ENCODE peak calls at places on chromosomes 5 and 9, in five cellular contexts. U is upper lobe of right lung; L is GM23248; P is naive thymus-derived CD4-positive, alpha-beta T cell; Q is cardiac muscle cell. V is an unnamed sample. For H3K27me3, the result is how much of the 10 kb centered on the place peaks cover.

GRCh38 chr9:120846906-120847305 is 4.2 kb upstream of the PSMD5 start:
- DNase-seq in Q (peak), P (no peak), U (no peak), L (no peak), V (no peak)

GRCh38 chr5:112930082-112930344 is 8.0 kb upstream of the REEP5 start:
- DNase-seq in Q (no peak), L (no peak), U (no peak), P (peak), V (no peak)

GRCh38 chr5:151248651-151249050 is 4.3 kb upstream of the GM2A start:
- DNase-seq in Q (no peak), P (no peak), L (no peak), U (no peak), V (no peak)

GRCh38 chr5:79200573-79201183 is 35.3 kb upstream of the JMY start:
- DNase-seq in U (no peak), P (no peak), L (peak), Q (peak), V (no peak)

GRCh38 chr5:109316631-109317030 is 93.1 kb downstream of the PJA2 start:
- DNase-seq in P (no peak), U (no peak), L (peak), Q (no peak), V (no peak)

GRCh38 chr9:93193978-93194377 is 10.0 kb downstream of the WNK2 start:
- DNase-seq in P (no peak), Q (no peak), U (no peak), L (no peak), V (no peak)

GRCh38 chr9:79196606-79197005 is 375.2 kb upstream of the TLE4 start:
- DNase-seq in L (peak), U (no peak), Q (no peak), P (no peak), V (no peak)

GRCh38 chr5:79240561-79240960 is 4.6 kb downstream of the JMY start:
- DNase-seq in Q (no peak), P (no peak), L (no peak), U (no peak), V (no peak)

GRCh38 chr9:84216151-84216550 is 124.4 kb downstream of the SLC28A3 start:
- DNase-seq in L (peak), U (no peak), P (no peak), Q (no peak), V (no peak)

GRCh38 chr9:132348676-132349075 is 6.1 kb downstream of the SETX start:
- DNase-seq in Q (no peak), L (no peak), P (no peak), U (no peak), V (no peak)

DNA sequence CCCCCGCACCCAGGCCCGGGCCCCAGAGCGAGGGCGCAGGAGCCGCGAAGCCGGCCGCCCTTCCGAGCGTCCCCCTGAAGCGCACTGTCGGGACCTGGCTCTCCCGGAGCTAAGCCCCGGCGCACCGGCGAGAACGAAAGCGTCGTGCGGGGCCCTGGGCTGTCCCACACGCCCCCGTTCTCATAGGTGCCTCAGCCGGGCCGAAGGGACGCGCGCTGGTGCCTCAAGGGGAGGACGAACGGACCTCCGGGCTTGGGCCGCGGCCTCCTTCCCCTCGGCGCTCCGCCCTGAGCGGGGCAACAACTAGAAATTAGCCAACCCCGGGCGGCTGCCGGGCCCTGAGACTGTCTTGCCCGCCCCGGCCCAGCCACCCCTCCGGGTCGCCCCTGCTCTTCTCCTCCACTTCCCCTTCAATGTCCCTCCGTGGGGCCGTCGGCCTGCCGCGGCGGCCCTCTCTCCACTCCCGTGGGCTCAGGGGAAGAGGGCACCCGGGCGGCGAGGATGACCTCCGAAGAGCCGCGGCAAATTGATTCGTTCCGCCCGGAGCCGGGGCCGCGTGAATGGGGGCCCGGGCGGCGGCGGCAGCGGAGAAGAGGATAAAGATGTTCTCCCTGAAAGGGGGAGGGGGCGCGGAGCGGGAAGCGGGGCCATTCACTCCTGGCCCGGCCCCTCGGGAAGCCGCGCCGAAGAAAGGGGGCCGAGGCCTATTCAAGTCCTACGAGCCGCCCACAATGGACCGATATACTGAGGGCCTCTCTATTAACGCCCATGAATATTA is 3.5 kb upstream of the PRDM12 start:
- DNase-seq in L (peak), Q (no peak), U (no peak), P (no peak), V (no peak)
- H3K27me3 ChIP-seq in L (half or more), Q (half or more), U (half or more), P (under half), V (half or more)

GRCh38 chr9:136255896-136256890 is 10.6 kb upstream of the QSOX2 start:
- DNase-seq in U (no peak), Q (no peak), L (no peak), P (no peak), V (no peak)
- H3K27me3 ChIP-seq in U (under half), Q (under half), L (under half), P (under half), V (under half)

DNA sequence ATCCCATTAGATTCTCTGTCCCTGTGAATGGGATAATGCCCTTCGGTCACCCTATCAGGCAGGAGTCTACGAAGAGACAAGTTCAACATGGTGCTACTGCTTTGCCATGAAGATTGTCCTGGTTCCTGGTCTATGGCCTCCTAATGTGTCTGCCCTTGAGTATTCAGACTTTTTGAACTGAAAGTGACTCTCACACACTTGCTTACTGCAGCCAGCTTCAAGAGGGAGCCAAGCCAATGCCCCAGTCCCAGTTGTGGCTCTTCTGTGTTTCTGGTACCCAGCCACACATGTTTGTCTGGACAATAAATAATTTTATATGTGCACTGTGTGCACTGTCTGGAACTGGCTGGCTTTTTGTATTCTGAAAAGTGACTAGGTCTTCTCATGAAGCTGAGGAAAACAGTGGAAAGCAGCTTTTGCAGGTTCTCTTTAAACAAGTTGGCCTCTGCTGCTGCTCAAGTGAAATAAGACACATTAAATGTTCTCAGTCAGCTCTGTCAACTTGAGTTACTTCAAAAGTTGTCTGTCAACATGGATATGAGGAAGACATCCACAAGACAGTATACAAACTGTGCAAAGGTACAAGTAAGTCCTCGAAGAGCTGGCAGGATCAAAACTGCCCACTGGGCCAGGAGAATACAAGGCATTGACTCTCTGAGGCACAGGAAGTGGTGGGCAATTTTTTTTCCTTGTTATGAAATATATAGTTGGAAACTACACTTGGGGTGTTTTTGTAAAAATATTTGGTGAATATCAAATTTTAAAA is 60.0 kb downstream of the ZNF608 start:
- DNase-seq in Q (no peak), L (no peak), P (no peak), U (no peak), V (no peak)
- H3K27me3 ChIP-seq in Q (under half), L (under half), P (under half), U (under half), V (under half)

DNA sequence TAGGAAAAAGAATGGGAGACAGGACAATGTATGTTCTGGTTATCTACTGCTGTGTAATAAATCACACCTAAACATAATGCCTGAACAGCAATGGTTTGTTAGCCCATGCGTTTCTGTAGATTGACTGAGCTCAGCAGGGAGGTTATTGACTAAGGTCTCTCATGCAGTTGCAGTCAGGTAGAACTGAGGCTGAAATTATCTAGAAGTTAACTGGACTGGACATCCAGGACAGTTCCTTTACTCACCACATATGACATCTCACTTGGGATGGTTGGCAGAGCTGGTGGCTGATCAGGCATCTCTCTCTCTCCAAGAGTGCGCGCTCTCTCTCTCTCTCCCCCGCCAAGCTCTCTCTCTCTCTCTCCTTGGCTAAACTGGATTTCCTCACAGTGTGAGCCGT is 8.9 kb upstream of the FOXB2 start:
- DNase-seq in P (no peak), U (no peak), L (no peak), Q (no peak), V (no peak)
- H3K27me3 ChIP-seq in P (under half), U (half or more), L (half or more), Q (half or more), V (under half)

V was measured in SJSA1.